ENCODE peak calls at places on chromosomes 5 and 9, in four cellular contexts. V is Peyer's patch, Y is astrocyte, D is breast epithelium. C is an unnamed sample.

GRCh38 chr5:43313854-43314457 is 744 bp upstream of the HMGCS1 start:
- DNase-seq in V (no peak), D (no peak), Y (peak; percentile 14), C (no peak)

GRCh38 chr5:21685536-21685935 is 1167.6 kb downstream of the CDH12 start:
- DNase-seq in Y (peak; percentile 73), D (no peak), V (no peak), C (no peak)

GRCh38 chr9:91073049-91073810 is 271.6 kb downstream of the SYK start:
- DNase-seq in V (peak; percentile 74), Y (no peak), D (no peak), C (no peak)

GRCh38 chr9:84642618-84643017 is 26.9 kb upstream of the NTRK2 start:
- DNase-seq in V (no peak), Y (no peak), D (no peak), C (no peak)

GRCh38 chr5:111774525-111774924 is 17.5 kb upstream of the NREP start:
- DNase-seq in D (no peak), Y (peak; percentile 89), V (no peak), C (peak; percentile 67)

GRCh38 chr9:94874316-94874715 is 147.8 kb downstream of the AOPEP start:
- DNase-seq in V (no peak), Y (peak; percentile 94), D (no peak), C (no peak)

GRCh38 chr9:17509151-17509550 is 69.7 kb upstream of the SH3GL2 start:
- DNase-seq in V (no peak), Y (no peak), D (no peak), C (no peak)

GRCh38 chr9:114003756-114004155 is 74.3 kb downstream of the AMBP start:
- DNase-seq in Y (peak; percentile 55), V (peak; percentile 18), D (peak; percentile 28), C (peak; percentile 8)

GRCh38 chr9:114086607-114087006 is 8.5 kb upstream of the AMBP start:
- DNase-seq in Y (no peak), D (no peak), V (no peak), C (no peak)

GRCh38 chr9:114096041-114096511 is 3.0 kb downstream of the KIF12 start:
- DNase-seq in D (no peak), V (no peak), Y (no peak), C (no peak)

GRCh38 chr5:816176-816575 is 31.6 kb upstream of the ZDHHC11B start:
- DNase-seq in V (no peak), D (no peak), Y (no peak), C (no peak)

GRCh38 chr5:37825334-37825915 is 14.4 kb downstream of the GDNF start:
- DNase-seq in Y (no peak), D (no peak), V (no peak), C (no peak)

GRCh38 chr9:78614892-78615291 is 318.0 kb downstream of the PSAT1 start:
- DNase-seq in V (no peak), D (no peak), Y (no peak), C (no peak)

GRCh38 chr5:1985781-1986180 is 103.1 kb upstream of the IRX4 start:
- DNase-seq in V (no peak), D (no peak), Y (no peak), C (no peak)

GRCh38 chr5:24510523-24510988 is 134.2 kb downstream of the CDH10 start:
- DNase-seq in V (no peak), Y (no peak), D (no peak), C (no peak)

GRCh38 chr5:124869481-124870033 is 123.1 kb upstream of the ZNF608 start:
- DNase-seq in Y (no peak), V (no peak), D (no peak), C (no peak)

GRCh38 chr5:163890211-163890610 is 384.8 kb downstream of the MAT2B start:
- DNase-seq in D (no peak), V (no peak), Y (peak; percentile 67), C (no peak)

GRCh38 chr5:74622122-74622521 is 18.4 kb downstream of the ENC1 start:
- DNase-seq in D (no peak), V (no peak), Y (peak; percentile 74), C (no peak)

GRCh38 chr9:93451762-93452709 is 551 bp downstream of the FAM120A start:
- DNase-seq in V (peak; percentile 75), Y (peak; percentile 30), D (no peak), C (peak; percentile 90)

GRCh38 chr5:108818613-108819272 is 71.0 kb downstream of the FER start:
- DNase-seq in Y (peak; percentile 63), D (no peak), V (no peak), C (no peak)

GRCh38 chr5:34691326-34691725 is 35.2 kb downstream of the RAI14 start:
- DNase-seq in Y (peak; percentile 84), V (no peak), D (no peak), C (no peak)

GRCh38 chr9:36091028-36091953 is 45.2 kb upstream of the GLIPR2 start:
- DNase-seq in D (no peak), Y (peak; percentile 89), V (no peak), C (peak; percentile 41)

GRCh38 chr5:81945867-81946266 is 26.0 kb upstream of the ATG10 start:
- DNase-seq in D (no peak), Y (no peak), V (no peak), C (no peak)

GRCh38 chr5:73709536-73710129 is 83.6 kb downstream of the ARHGEF28 start:
- DNase-seq in V (no peak), Y (peak; percentile 23), D (no peak), C (no peak)

GRCh38 chr5:128213340-128213739 is 129.8 kb downstream of the SLC12A2 start:
- DNase-seq in D (no peak), V (peak; percentile 59), Y (peak; percentile 43), C (no peak)

GRCh38 chr9:14140121-14140520 is 173.8 kb downstream of the NFIB start:
- DNase-seq in Y (peak; percentile 54), V (no peak), D (no peak), C (no peak)

GRCh38 chr9:127976943-127977871 is 3.6 kb downstream of the EEIG1 start:
- DNase-seq in Y (no peak), D (no peak), V (no peak), C (no peak)

GRCh38 chr9:134606951-134607733 is 34.5 kb upstream of the COL5A1 start:
- DNase-seq in V (peak; percentile 15), Y (peak; percentile 32), D (peak; percentile 47), C (no peak)

GRCh38 chr9:122016309-122016708 is 76.8 kb downstream of the TTLL11 start:
- DNase-seq in Y (no peak), D (no peak), V (no peak), C (no peak)

GRCh38 chr9:91159664-91160121 is 202.0 kb downstream of the AUH start:
- DNase-seq in Y (no peak), V (peak; percentile 58), D (no peak), C (peak; percentile 46)

GRCh38 chr9:15182003-15182695 is 124.9 kb downstream of the TTC39B start:
- DNase-seq in Y (no peak), V (no peak), D (no peak), C (no peak)

GRCh38 chr9:120464176-120464575 is 115.8 kb downstream of the CDK5RAP2 start:
- DNase-seq in Y (no peak), D (no peak), V (no peak), C (no peak)

GRCh38 chr9:126451316-126451885 is 124.8 kb downstream of the MVB12B start:
- DNase-seq in Y (no peak), V (no peak), D (no peak), C (no peak)

GRCh38 chr9:13901176-13901575 is 412.8 kb downstream of the NFIB start:
- DNase-seq in V (no peak), D (no peak), Y (no peak), C (no peak)

GRCh38 chr9:27391495-27391894 is 94.5 kb upstream of the EQTN start:
- DNase-seq in D (no peak), Y (no peak), V (no peak), C (no peak)

DNA sequence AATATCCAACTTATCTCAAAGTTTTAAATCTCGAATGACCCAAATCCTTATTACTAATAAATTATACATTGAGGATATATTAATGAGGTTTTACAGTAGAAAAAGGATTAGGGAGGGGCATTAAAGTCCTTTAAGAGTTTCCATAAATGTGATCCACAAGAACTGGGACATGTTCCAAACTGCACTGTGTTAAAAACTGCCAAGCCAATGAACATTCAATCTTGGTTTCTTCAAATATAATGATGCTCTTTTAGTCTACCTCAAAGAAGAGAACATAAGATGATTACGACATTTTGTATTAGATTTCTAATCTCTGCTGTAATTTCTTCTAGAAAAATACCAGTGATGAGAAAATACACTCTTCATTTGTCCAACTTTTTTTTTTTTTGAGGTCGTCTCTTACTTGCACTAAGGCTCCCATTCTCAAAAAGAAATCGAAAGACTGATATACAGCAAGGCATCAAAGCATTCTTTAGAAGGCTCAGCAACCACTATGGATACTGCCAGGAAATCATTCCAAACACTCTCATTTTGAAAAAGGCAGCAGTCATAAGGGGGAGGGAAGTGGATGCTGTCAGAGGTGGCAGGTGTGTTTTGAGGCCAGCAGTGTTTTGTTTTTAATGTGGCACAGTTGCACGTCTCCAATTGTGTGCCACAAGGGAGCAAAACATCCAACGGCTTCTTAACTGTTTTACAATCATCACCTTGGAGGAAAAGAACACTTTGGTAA is 1.6 kb downstream of the PTAR1 start:
- DNase-seq in D (no peak), Y (peak; percentile 71), V (no peak), C (no peak)
- H3K27ac ChIP-seq in D (no peak overlapping the region), Y (peak overlapping the region; percentile 19), V (no peak overlapping the region), C (no peak overlapping the region)

GRCh38 chr9:97938081-97938644 is at the start of gene HEMGN:
- DNase-seq in Y (no peak), V (peak; percentile 49), D (no peak), C (no peak)

GRCh38 chr9:97934321-97935115 is 3.5 kb downstream of the HEMGN start:
- DNase-seq in D (no peak), Y (no peak), V (no peak), C (no peak)

GRCh38 chr9:97933573-97933972 is 4.4 kb downstream of the HEMGN start:
- DNase-seq in Y (no peak), D (no peak), V (no peak), C (no peak)

GRCh38 chr9:97930972-97931371 is 7.0 kb downstream of the HEMGN start:
- DNase-seq in D (no peak), V (no peak), Y (no peak), C (no peak)

DNA sequence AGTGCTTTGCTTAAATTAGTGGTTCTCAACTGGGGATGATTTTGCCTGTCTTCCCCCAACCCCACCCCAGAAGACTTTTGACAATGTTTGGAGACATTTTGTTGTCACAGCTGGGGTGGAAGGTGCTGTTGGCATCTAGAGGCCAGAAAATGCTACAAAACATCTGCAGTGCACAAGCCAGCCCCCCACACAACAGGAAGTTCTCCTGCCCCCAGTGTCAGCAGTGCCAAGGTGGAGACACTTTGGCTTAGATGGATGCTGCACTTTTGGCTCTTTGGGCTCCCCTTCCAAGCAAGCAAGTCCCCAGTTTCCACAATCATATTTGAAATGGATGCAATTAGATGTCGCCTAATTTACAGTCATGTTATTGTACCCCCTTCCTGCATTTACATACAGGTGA is 2.7 kb downstream of the HEMGN start:
- DNase-seq in V (no peak), D (no peak), Y (no peak), C (no peak)
- H3K27me3 ChIP-seq in V (no peaks in the 10 kb centered on the region), D (no peaks in the 10 kb centered on the region), Y (peaks cover 54% of the 10 kb centered on the region), C (no peaks in the 10 kb centered on the region)

GRCh38 chr9:119234636-119235035 is 134.6 kb downstream of the BRINP1 start:
- DNase-seq in V (no peak), Y (no peak), D (no peak), C (no peak)
- H3K4me3 ChIP-seq in V (no peak overlapping the region), Y (no peak overlapping the region), D (no peak overlapping the region), C (no peak overlapping the region)

DNA sequence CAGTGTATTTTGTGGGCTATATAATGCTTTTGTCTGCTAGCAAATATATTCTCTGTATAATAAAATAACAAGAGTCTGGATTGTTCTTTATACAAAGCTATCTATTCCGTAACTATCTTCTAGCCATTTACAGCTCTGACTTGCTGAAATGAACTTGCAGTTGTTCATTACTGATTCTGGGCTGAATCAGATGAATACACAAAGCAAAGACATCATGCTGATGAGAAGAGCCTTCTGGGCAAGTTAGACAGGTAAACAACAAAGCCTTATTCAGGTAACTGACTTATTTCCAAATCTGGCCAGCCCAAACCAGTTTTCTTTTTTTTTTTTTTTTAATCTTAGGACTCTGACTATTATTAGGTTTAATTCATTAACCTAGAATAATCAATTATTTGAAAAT is 255.5 kb downstream of the KIAA0825 start:
- DNase-seq in Y (no peak), V (no peak), D (no peak), C (no peak)
- H3K27ac ChIP-seq in Y (no peak overlapping the region), V (no peak overlapping the region), D (peak overlapping the region; percentile 72), C (no peak overlapping the region)